ENCODE peak calls at places on chromosome 9, in seven cellular contexts. Q is GM19239; U is T-helper 2 cell; C is NCI-H1092; M is CD8-positive, alpha-beta memory T cell; R is naive B cell; A is fibroblast of villous mesenchyme. I is an unnamed sample.

GRCh38 chr9:95102001-95102433 is 215.5 kb downstream of the FANCC start:
- DNase-seq in Q (no peak), U (no peak), C (no peak), M (no peak), R (no peak), A (no peak), I (no peak)

GRCh38 chr9:130632081-130632710 is 32.2 kb upstream of the PRDM12 start:
- DNase-seq in Q (no peak), U (no peak), C (no peak), M (no peak), R (no peak), A (no peak), I (no peak)

GRCh38 chr9:109355564-109356297 is 34.9 kb upstream of the EPB41L4B start:
- DNase-seq in Q (no peak), U (no peak), C (peak), M (no peak), R (no peak), A (no peak), I (no peak)

GRCh38 chr9:38705917-38706316 is 14.0 kb downstream of the FAM240B start:
- DNase-seq in Q (no peak), U (no peak), C (no peak), M (no peak), R (no peak), A (no peak), I (no peak)

GRCh38 chr9:10130061-10130675 is 482.6 kb downstream of the PTPRD start:
- DNase-seq in Q (no peak), U (no peak), C (no peak), M (no peak), R (no peak), A (peak), I (no peak)

GRCh38 chr9:36399980-36400331 is at the start of gene RNF38:
- DNase-seq in Q (no peak), U (no peak), C (no peak), M (peak), R (no peak), A (no peak), I (peak)

GRCh38 chr9:69085523-69086283 is 50.2 kb downstream of the FXN start:
- DNase-seq in Q (no peak), U (no peak), C (no peak), M (no peak), R (no peak), A (peak), I (no peak)

GRCh38 chr9:107894572-107895261 is 405.1 kb upstream of the KLF4 start:
- DNase-seq in Q (no peak), U (no peak), C (no peak), M (no peak), R (no peak), A (peak), I (no peak)

GRCh38 chr9:133861103-133861502 is 123.0 kb upstream of the SARDH start:
- DNase-seq in Q (no peak), U (no peak), C (peak), M (no peak), R (no peak), A (no peak), I (no peak)

GRCh38 chr9:86075132-86075807 is 24.1 kb downstream of the GOLM1 start:
- DNase-seq in Q (no peak), U (no peak), C (no peak), M (no peak), R (no peak), A (no peak), I (no peak)

GRCh38 chr9:116090030-116090770 is 63.4 kb upstream of the PAPPA start:
- DNase-seq in Q (no peak), U (no peak), C (no peak), M (no peak), R (no peak), A (no peak), I (no peak)

GRCh38 chr9:113403651-113404050 is 2.6 kb upstream of the ALAD start:
- DNase-seq in Q (no peak), U (no peak), C (no peak), M (no peak), R (no peak), A (no peak), I (peak)

GRCh38 chr9:120730661-120731514 is 16.6 kb upstream of the MEGF9 start:
- DNase-seq in Q (no peak), U (no peak), C (no peak), M (no peak), R (no peak), A (peak), I (no peak)

GRCh38 chr9:72363226-72363625 is 1.8 kb downstream of the ZFAND5 start:
- DNase-seq in Q (no peak), U (no peak), C (no peak), M (no peak), R (no peak), A (no peak), I (no peak)

GRCh38 chr9:131238402-131239021 is 37.8 kb downstream of the FAM78A start:
- DNase-seq in Q (no peak), U (no peak), C (no peak), M (peak), R (no peak), A (peak), I (no peak)

GRCh38 chr9:114274217-114274616 is 48.7 kb upstream of the ORM1 start:
- DNase-seq in Q (no peak), U (no peak), C (no peak), M (no peak), R (no peak), A (no peak), I (no peak)

GRCh38 chr9:116756995-116757394 is 69.9 kb downstream of the TRIM32 start:
- DNase-seq in Q (no peak), U (no peak), C (no peak), M (no peak), R (no peak), A (no peak), I (no peak)

GRCh38 chr9:111969061-111969460 is 72.4 kb downstream of the UGCG start:
- DNase-seq in Q (no peak), U (no peak), C (no peak), M (no peak), R (no peak), A (peak), I (no peak)

GRCh38 chr9:127058645-127059021 is 63.8 kb downstream of the ANGPTL2 start:
- DNase-seq in Q (no peak), U (no peak), C (no peak), M (no peak), R (no peak), A (no peak), I (no peak)

GRCh38 chr9:33081128-33081851 is 4.8 kb upstream of the SMU1 start:
- DNase-seq in Q (peak), U (peak), C (peak), M (peak), R (peak), A (peak), I (peak)

GRCh38 chr9:110623462-110624025 is 44.0 kb upstream of the SVEP1 start:
- DNase-seq in Q (peak), U (no peak), C (peak), M (no peak), R (peak), A (peak), I (no peak)